ENCODE peak calls at places on chromosomes 4 and X, in five cellular contexts. Q, U, K, O and W are unnamed samples.

GRCh38 chrX:20016618-20016945 is 25.7 kb upstream of the BCLAF3 start:
- DNase-seq in Q (no peak), U (no peak), O (no peak), K (no peak), W (no peak)

GRCh38 chr4:184380707-184381106 is 93.6 kb downstream of the IRF2 start:
- DNase-seq in O (no peak), U (no peak), K (no peak), Q (no peak), W (no peak)

GRCh38 chr4:153019906-153020305 is 83.8 kb downstream of the FHDC1 start:
- DNase-seq in U (no peak), Q (no peak), O (no peak), K (no peak), W (no peak)

GRCh38 chrX:39773923-39774803 is 323.6 kb downstream of the BCOR start:
- DNase-seq in K (no peak), U (no peak), Q (peak; percentile 53), O (no peak), W (no peak)

GRCh38 chr4:54840992-54841768 is 183.4 kb downstream of the KIT start:
- DNase-seq in K (no peak), O (no peak), Q (no peak), U (peak; percentile 4), W (peak; percentile 19)

GRCh38 chr4:43242611-43243010 is 350.1 kb downstream of the GRXCR1 start:
- DNase-seq in K (no peak), O (no peak), U (peak; percentile 0), Q (no peak), W (no peak)

GRCh38 chr4:182881928-182882327 is 35.3 kb downstream of the DCTD start:
- DNase-seq in K (no peak), U (no peak), O (no peak), Q (no peak), W (no peak)

GRCh38 chr4:31045724-31046318 is 325.7 kb downstream of the PCDH7 start:
- DNase-seq in U (peak; percentile 27), O (peak; percentile 4), Q (peak; percentile 74), K (no peak), W (no peak)

GRCh38 chrX:134542485-134542884 is 82.5 kb downstream of the HPRT1 start:
- DNase-seq in Q (no peak), U (peak; percentile 54), O (no peak), K (no peak), W (no peak)

GRCh38 chrX:43405191-43405590 is 250.9 kb upstream of the MAOA start:
- DNase-seq in U (no peak), O (no peak), K (no peak), Q (no peak), W (no peak)

GRCh38 chrX:133859860-133860259 is 125.5 kb downstream of the GPC3 start:
- DNase-seq in K (no peak), O (no peak), U (no peak), Q (no peak), W (no peak)

GRCh38 chr4:123035239-123035638 is 112.8 kb upstream of the NUDT6 start:
- DNase-seq in U (no peak), O (no peak), K (no peak), Q (no peak), W (no peak)

GRCh38 chr4:105895324-105895608 is at the start of gene NPNT:
- DNase-seq in K (no peak), O (peak; percentile 25), U (no peak), Q (no peak), W (no peak)

GRCh38 chr4:152784490-152785195 is 4.9 kb downstream of the ARFIP1 start:
- DNase-seq in O (no peak), U (peak; percentile 52), K (no peak), Q (no peak), W (peak; percentile 51)

GRCh38 chr4:29277381-29277780 is 1442.8 kb upstream of the PCDH7 start:
- DNase-seq in U (peak; percentile 81), K (no peak), O (no peak), Q (peak; percentile 20), W (peak; percentile 6)

GRCh38 chr4:38469410-38469809 is 194.6 kb upstream of the KLF3 start:
- DNase-seq in O (no peak), Q (no peak), K (no peak), U (no peak), W (no peak)

GRCh38 chr4:2290974-2291704 is 29.2 kb upstream of the MXD4 start:
- DNase-seq in U (no peak), K (peak; percentile 20), O (no peak), Q (no peak), W (no peak)

GRCh38 chr4:53932784-53933183 is 131.6 kb downstream of the CHIC2 start:
- DNase-seq in U (no peak), K (no peak), Q (peak; percentile 54), O (no peak), W (no peak)

GRCh38 chr4:142360657-142361056 is 485.4 kb downstream of the INPP4B start:
- DNase-seq in Q (no peak), U (no peak), O (no peak), K (no peak), W (no peak)

GRCh38 chrX:84469226-84469625 is 33.0 kb downstream of the HDX start:
- DNase-seq in U (peak; percentile 36), Q (peak; percentile 62), O (no peak), K (no peak), W (peak; percentile 58)

GRCh38 chr4:90419124-90419711 is 292.0 kb downstream of the CCSER1 start:
- DNase-seq in K (no peak), U (peak; percentile 23), Q (peak; percentile 80), O (no peak), W (peak; percentile 56)

GRCh38 chrX:31136144-31136572 is 64.3 kb upstream of the FTHL17 start:
- DNase-seq in Q (no peak), K (no peak), O (no peak), U (no peak), W (no peak)

GRCh38 chr4:7967501-7968261 is 28.0 kb upstream of the AFAP1 start:
- DNase-seq in U (peak; percentile 55), Q (peak; percentile 74), O (no peak), K (no peak), W (no peak)